ENCODE peak calls at places on chromosome 2, in four cellular contexts. J is gastrocnemius medialis, G is SK-N-SH, Y is left lung. H is an unnamed sample. For H3K9me3, the result is how much of the 10 kb centered on the place peaks cover.

GRCh38 chr2:217851191-217852020 is 151.4 kb downstream of the TNS1 start:
- DNase-seq in G (peak), J (peak), Y (no peak), H (no peak)

GRCh38 chr2:191187105-191187829 is 36.5 kb upstream of the STAT4 start:
- DNase-seq in Y (no peak), G (no peak), J (no peak), H (no peak)

GRCh38 chr2:159585607-159586006 is 30.7 kb downstream of the BAZ2B start:
- DNase-seq in G (no peak), Y (no peak), J (no peak), H (no peak)

GRCh38 chr2:1620081-1620480 is 124.2 kb downstream of the PXDN start:
- DNase-seq in Y (no peak), J (no peak), G (no peak), H (no peak)

GRCh38 chr2:1625281-1626001 is 118.9 kb downstream of the PXDN start:
- DNase-seq in Y (peak), J (no peak), G (peak), H (no peak)

GRCh38 chr2:113826346-113827285 is 63.3 kb upstream of the ACTR3 start:
- DNase-seq in Y (no peak), J (no peak), G (no peak), H (no peak)

GRCh38 chr2:206616141-206616540 is 26.1 kb upstream of the FAM237A start:
- DNase-seq in Y (no peak), G (no peak), J (no peak), H (no peak)

GRCh38 chr2:65800998-65801397 is 368.6 kb upstream of the SPRED2 start:
- DNase-seq in J (no peak), Y (no peak), G (no peak), H (no peak)

GRCh38 chr2:174263989-174264388 is 15.7 kb upstream of the OLA1 start:
- DNase-seq in J (no peak), G (no peak), Y (no peak), H (no peak)

GRCh38 chr2:720842-721241 is 43.6 kb upstream of the TMEM18 start:
- DNase-seq in G (no peak), Y (no peak), J (no peak), H (no peak)

DNA sequence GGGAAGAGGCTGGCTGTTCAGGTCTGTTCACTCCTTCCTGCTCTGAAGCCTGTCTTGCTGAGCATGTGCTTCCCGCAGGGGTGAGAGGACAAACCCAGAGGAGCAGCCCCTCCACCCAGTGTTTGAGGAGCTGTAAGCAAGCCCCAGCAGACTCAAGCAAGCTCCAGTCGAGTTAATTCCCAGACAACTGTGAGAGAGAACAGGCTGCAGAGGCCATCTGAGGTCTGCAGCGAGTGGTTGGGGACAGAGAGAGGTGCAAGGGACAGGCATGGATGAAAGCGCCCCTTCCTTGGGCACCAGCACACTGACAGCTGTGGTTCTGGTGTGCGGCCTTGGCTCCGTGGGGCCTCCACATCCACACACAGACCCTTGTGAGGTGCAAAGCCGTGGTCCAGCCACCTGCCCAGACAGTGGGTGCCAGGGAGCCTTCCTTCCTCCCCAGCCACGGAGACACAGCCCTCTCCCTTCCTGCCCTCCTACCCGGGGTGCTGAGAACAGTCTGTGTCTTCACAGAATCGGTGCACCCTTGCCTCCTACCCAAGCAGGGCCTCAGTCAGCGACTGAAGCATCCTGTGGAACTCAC is 36.2 kb downstream of the MAL start:
- DNase-seq in J (no peak), Y (no peak), G (peak), H (no peak)
- H3K9me3 ChIP-seq in J (under half), Y (under half), G (under half), H (under half)

DNA sequence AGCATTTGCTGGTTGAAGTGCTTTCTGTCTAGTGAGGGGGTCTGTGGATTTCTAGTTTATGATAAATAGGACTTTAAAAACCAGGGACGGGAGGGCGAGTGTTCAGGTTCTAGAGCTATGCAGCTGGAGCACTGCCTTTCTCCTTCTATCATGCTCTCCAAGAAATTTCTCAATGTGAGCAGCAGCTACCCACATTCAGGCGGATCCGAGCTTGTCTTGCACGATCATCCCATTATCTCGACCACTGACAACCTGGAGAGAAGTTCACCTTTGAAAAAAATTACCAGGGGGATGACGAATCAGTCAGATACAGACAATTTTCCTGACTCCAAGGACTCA is at the start of gene TBR1:
- DNase-seq in G (peak), J (no peak), Y (no peak), H (no peak)
- H3K4me3 ChIP-seq in G (no peak), J (no peak), Y (no peak), H (no peak)

GRCh38 chr2:186639939-186640338 is 50.1 kb downstream of the ITGAV start:
- DNase-seq in Y (no peak), J (no peak), G (no peak), H (no peak)
- H3K9me3 ChIP-seq in Y (under half), J (under half), G (under half), H (under half)

DNA sequence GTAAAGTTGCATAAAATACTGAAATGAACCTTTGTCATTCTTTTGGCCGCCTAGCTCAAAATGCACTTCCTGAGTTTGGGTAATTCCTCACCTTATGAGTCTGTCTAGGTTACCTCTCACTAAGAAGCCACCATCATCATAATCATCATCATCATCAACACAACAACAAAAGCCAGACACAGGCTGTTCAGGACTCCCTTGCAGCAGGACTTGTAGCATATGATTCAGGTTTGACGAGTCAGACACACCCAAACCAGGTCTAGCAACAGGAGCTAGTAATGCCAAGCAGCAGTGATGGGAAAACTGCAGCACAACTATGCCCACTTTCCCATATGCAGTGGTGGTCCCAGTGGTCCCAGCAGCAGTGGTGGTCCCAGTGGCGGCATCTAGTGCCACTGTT is 2.8 kb upstream of the SGO2 start:
- DNase-seq in G (no peak), J (no peak), Y (no peak), H (no peak)
- H3K4me3 ChIP-seq in G (no peak), J (no peak), Y (no peak), H (no peak)

GRCh38 chr2:133092571-133092970 is 422.6 kb upstream of the LYPD1 start:
- DNase-seq in G (no peak), J (no peak), Y (no peak), H (no peak)
- H3K9me3 ChIP-seq in G (under half), J (under half), Y (under half), H (under half)

DNA sequence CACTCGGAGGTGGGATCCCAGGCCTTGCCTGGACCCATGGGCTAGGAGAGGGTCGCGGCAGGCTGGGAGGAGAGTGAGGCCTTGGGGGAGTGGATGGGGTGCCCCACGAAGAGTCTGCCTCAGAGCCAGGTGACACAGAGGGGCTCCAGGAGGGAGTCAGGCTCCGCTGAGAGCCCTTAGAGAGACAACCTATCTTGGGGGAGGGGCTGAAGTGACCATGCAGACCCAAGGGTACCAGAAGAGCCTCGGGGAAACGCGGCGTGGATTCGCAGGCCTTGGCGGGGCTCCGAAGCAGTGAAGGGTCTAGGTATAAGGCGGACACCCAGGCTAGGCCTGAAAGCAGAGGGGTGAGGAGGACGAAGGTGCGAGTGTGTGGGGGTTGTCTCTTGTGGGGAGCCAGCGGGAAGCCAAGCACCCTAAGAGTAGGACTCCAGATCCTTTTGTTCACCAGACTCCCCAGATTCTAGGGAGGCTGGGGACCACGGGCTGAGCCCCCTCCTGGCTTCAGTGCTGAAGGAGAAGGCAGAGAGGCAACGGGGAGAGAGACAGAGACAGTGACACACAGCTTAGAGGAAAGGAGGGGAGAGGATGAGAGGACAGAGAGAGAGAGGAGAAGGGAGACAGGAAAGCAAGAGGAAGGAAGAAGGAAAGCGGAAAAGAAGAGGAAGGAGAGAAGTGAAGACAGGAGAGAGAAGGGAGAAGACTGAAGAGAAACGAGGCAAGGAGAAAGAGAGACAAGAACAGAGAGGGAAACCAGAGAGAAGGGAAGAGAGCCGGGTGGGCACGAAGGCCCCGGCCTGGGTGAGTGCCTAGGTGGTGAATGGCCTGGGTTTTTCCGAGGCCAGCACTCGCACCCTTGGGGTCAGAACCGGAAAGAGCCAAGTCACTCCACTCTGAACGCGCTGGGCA is 1.1 kb upstream of the HOXD11 start:
- DNase-seq in G (no peak), J (no peak), Y (no peak), H (no peak)
- H3K4me3 ChIP-seq in G (no peak), J (peak), Y (no peak), H (peak)

GRCh38 chr2:220789961-220790360 is 782.1 kb downstream of the EPHA4 start:
- DNase-seq in G (no peak), J (peak), Y (no peak), H (no peak)

GRCh38 chr2:220795705-220796104 is 776.4 kb downstream of the EPHA4 start:
- DNase-seq in J (no peak), G (no peak), Y (no peak), H (no peak)
- H3K9me3 ChIP-seq in J (under half), G (under half), Y (under half), H (under half)

GRCh38 chr2:111145951-111146350 is 25.2 kb downstream of the BCL2L11 start:
- DNase-seq in Y (no peak), J (no peak), G (no peak), H (no peak)
- H3K4me3 ChIP-seq in Y (no peak), J (no peak), G (no peak), H (no peak)

GRCh38 chr2:9071584-9072124 is 68.2 kb upstream of the MBOAT2 start:
- DNase-seq in Y (no peak), G (no peak), J (no peak), H (no peak)

GRCh38 chr2:9074930-9075329 is 71.4 kb upstream of the MBOAT2 start:
- DNase-seq in Y (no peak), J (no peak), G (no peak), H (no peak)

GRCh38 chr2:9071032-9071431 is 67.5 kb upstream of the MBOAT2 start:
- DNase-seq in J (no peak), G (no peak), Y (no peak), H (no peak)

GRCh38 chr2:9065901-9066300 is 62.4 kb upstream of the MBOAT2 start:
- DNase-seq in J (no peak), Y (no peak), G (no peak), H (no peak)

DNA sequence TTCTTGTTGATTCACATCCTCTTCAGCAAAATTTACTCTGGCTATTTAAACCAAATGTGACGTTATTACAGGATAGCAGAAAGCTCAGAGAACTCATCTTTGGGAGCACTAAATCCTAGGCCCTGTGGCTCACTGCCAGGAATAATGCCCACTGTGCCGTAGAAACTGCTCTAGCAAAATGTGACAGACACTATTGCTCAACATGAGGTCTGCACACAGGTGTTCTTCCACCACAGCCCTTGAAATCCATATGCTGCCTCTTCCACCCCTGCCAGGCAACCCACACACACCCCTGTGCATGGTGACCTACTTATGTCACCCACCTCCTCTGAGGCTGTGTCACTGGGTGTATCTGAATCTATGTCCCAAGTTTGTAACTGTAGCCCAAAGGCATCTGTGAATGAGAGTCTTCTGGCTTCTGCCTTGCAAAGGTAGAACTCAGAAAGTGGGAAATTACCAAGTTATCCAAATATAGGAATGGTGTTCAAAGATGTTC is 66.1 kb upstream of the MBOAT2 start:
- DNase-seq in G (no peak), J (no peak), Y (no peak), H (no peak)
- H3K9me3 ChIP-seq in G (under half), J (under half), Y (under half), H (under half)